ENCODE peak calls at places on chromosome 15, in ten cellular contexts. N is HTR-8/SVneo; Z is naive thymus-derived CD8-positive, alpha-beta T cell; X is fibroblast of pulmonary artery; U is NCI-H1930; B is activated CD4-positive, alpha-beta T cell treated with anti-CD3 and anti-CD28 coated beads, Interleukin-2, amount 10 ng/mL, durations not matched to agents 7 days and 5 days; F is activated naive CD8-positive, alpha-beta T cell treated with anti-CD3 and anti-CD28 coated beads, Interleukin-2, amount 50 U/mL, for 24 hours; E is lung microvascular endothelial cell; A is COR-L47; O is activated CD8-positive, alpha-beta T cell treated with anti-CD3 and anti-CD28 coated beads for 36 hours. T is an unnamed sample.

GRCh38 chr15:69450968-69451695 is 1.5 kb upstream of the RPLP1 start:
- DNase-seq in N (no peak), Z (no peak), X (no peak), U (no peak), B (no peak), F (no peak), E (no peak), A (no peak), O (no peak), T (no peak)

GRCh38 chr15:63469190-63469589 is 35.2 kb upstream of the USP3 start:
- DNase-seq in N (no peak), Z (no peak), X (no peak), U (no peak), B (no peak), F (no peak), E (no peak), A (no peak), O (peak), T (no peak)

GRCh38 chr15:101064795-101065569 is 145.8 kb downstream of the LRRK1 start:
- DNase-seq in N (no peak), Z (no peak), X (no peak), U (no peak), B (no peak), F (no peak), E (no peak), A (no peak), O (no peak), T (no peak)

GRCh38 chr15:51226813-51227212 is 111.6 kb downstream of the CYP19A1 start:
- DNase-seq in N (no peak), Z (no peak), X (no peak), U (no peak), B (no peak), F (no peak), E (no peak), A (no peak), O (no peak), T (no peak)

GRCh38 chr15:64246364-64247189 is 83.8 kb upstream of the PPIB start:
- DNase-seq in N (peak), Z (no peak), X (peak), U (peak), B (peak), F (peak), E (peak), A (peak), O (peak), T (no peak)

GRCh38 chr15:45333550-45333949 is 44.8 kb downstream of the GATM start:
- DNase-seq in N (peak), Z (no peak), X (peak), U (no peak), B (no peak), F (no peak), E (peak), A (peak), O (no peak), T (peak)

GRCh38 chr15:69524850-69525249 is 72.2 kb downstream of the RPLP1 start:
- DNase-seq in N (no peak), Z (no peak), X (no peak), U (no peak), B (no peak), F (no peak), E (no peak), A (no peak), O (no peak), T (no peak)

GRCh38 chr15:38048001-38048455 is 113.6 kb downstream of the TMCO5A start:
- DNase-seq in N (no peak), Z (no peak), X (no peak), U (no peak), B (no peak), F (no peak), E (no peak), A (no peak), O (no peak), T (no peak)

GRCh38 chr15:40087095-40087805 is 21.4 kb downstream of the BMF start:
- DNase-seq in N (no peak), Z (no peak), X (no peak), U (no peak), B (no peak), F (no peak), E (no peak), A (no peak), O (no peak), T (no peak)

GRCh38 chr15:65916664-65917406 is 47.5 kb downstream of the RAB11A start:
- DNase-seq in N (peak), Z (no peak), X (peak), U (peak), B (peak), F (peak), E (peak), A (peak), O (peak), T (peak)

T was measured in pancreas.